ENCODE peak calls at places on chromosome 6, in four cellular contexts. Z is left ventricle myocardium inferior, I is upper lobe of right lung, U is PC-3. C is an unnamed sample.

GRCh38 chr6:132888701-132889100 is 74.3 kb downstream of the RPS12 start:
- DNase-seq in I (no peak), U (peak; percentile 11), Z (no peak), C (no peak)

GRCh38 chr6:40477246-40478126 is 109.7 kb downstream of the LRFN2 start:
- DNase-seq in I (no peak), Z (no peak), U (no peak), C (no peak)

GRCh38 chr6:43627008-43627825 is 1.8 kb downstream of the GTPBP2 start:
- DNase-seq in U (peak; percentile 97), Z (peak; percentile 65), I (peak; percentile 72), C (peak; percentile 75)

GRCh38 chr6:70967049-70967448 is 10.2 kb upstream of the B3GAT2 start:
- DNase-seq in I (no peak), U (no peak), Z (no peak), C (no peak)

GRCh38 chr6:15066433-15067337 is 179.2 kb upstream of the JARID2 start:
- DNase-seq in Z (peak; percentile 26), I (peak; percentile 62), U (peak; percentile 34), C (peak; percentile 63)

GRCh38 chr6:19830171-19830570 is 7.0 kb upstream of the ID4 start:
- DNase-seq in U (peak; percentile 57), Z (no peak), I (no peak), C (no peak)

GRCh38 chr6:44278774-44279697 is 8.8 kb downstream of the TMEM151B start:
- DNase-seq in I (no peak), Z (no peak), U (no peak), C (no peak)

GRCh38 chr6:44721954-44722578 is 334.6 kb downstream of the CDC5L start:
- DNase-seq in Z (no peak), U (no peak), I (no peak), C (no peak)

GRCh38 chr6:39961178-39961577 is 26.9 kb upstream of the MOCS1 start:
- DNase-seq in I (no peak), Z (peak; percentile 25), U (no peak), C (no peak)

GRCh38 chr6:16802071-16802470 is 40.8 kb upstream of the ATXN1 start:
- DNase-seq in Z (no peak), U (no peak), I (no peak), C (no peak)

GRCh38 chr6:317452-318144 is 25.3 kb downstream of the DUSP22 start:
- DNase-seq in U (no peak), Z (no peak), I (peak; percentile 64), C (no peak)

GRCh38 chr6:7184502-7184901 is 76.7 kb downstream of the RREB1 start:
- DNase-seq in Z (no peak), I (no peak), U (peak; percentile 23), C (no peak)

GRCh38 chr6:21597706-21598273 is 4.2 kb downstream of the SOX4 start:
- DNase-seq in I (no peak), U (peak; percentile 32), Z (no peak), C (no peak)

GRCh38 chr6:98039876-98040605 is 757.0 kb upstream of the MMS22L start:
- DNase-seq in U (peak; percentile 10), Z (no peak), I (no peak), C (no peak)

GRCh38 chr6:150090328-150090727 is 21.4 kb upstream of the ULBP3 start:
- DNase-seq in Z (no peak), U (no peak), I (no peak), C (no peak)

GRCh38 chr6:34964564-34964963 is 75.5 kb downstream of the ANKS1A start:
- DNase-seq in I (no peak), Z (no peak), U (no peak), C (no peak)

GRCh38 chr6:71107935-71108420 is 151.1 kb upstream of the B3GAT2 start:
- DNase-seq in U (no peak), Z (no peak), I (no peak), C (no peak)

GRCh38 chr6:34929241-34929978 is 40.4 kb downstream of the ANKS1A start:
- DNase-seq in Z (no peak), I (no peak), U (no peak), C (no peak)

GRCh38 chr6:8651998-8652397 is 216.7 kb upstream of the SLC35B3 start:
- DNase-seq in I (no peak), Z (no peak), U (no peak), C (no peak)

GRCh38 chr6:127384007-127384406 is 40.6 kb upstream of the ECHDC1 start:
- DNase-seq in U (no peak), Z (no peak), I (no peak), C (no peak)

GRCh38 chr6:13560651-13561044 is 13.8 kb upstream of the SIRT5 start:
- DNase-seq in I (no peak), Z (no peak), U (no peak), C (no peak)

GRCh38 chr6:90464507-90464906 is 122.4 kb downstream of the MAP3K7 start:
- DNase-seq in I (no peak), Z (no peak), U (no peak), C (no peak)

GRCh38 chr6:138897031-138897430 is 91.0 kb downstream of the REPS1 start:
- DNase-seq in I (no peak), Z (no peak), U (no peak), C (no peak)

GRCh38 chr6:38423746-38424145 is 216.0 kb downstream of the BTBD9 start:
- DNase-seq in Z (no peak), U (no peak), I (no peak), C (no peak)

GRCh38 chr6:166351715-166352285 is 9.5 kb upstream of the SFT2D1 start:
- DNase-seq in U (peak; percentile 14), Z (no peak), I (no peak), C (peak; percentile 47)

GRCh38 chr6:168045141-168045691 is 33.8 kb downstream of the FRMD1 start:
- DNase-seq in Z (no peak), U (no peak), I (peak; percentile 57), C (peak; percentile 36)

GRCh38 chr6:139759086-139759485 is 384.6 kb upstream of the CITED2 start:
- DNase-seq in Z (no peak), U (no peak), I (no peak), C (no peak)

GRCh38 chr6:36351152-36351571 is 14.5 kb upstream of the BNIP5 start:
- DNase-seq in U (no peak), Z (no peak), I (peak; percentile 30), C (no peak)

DNA sequence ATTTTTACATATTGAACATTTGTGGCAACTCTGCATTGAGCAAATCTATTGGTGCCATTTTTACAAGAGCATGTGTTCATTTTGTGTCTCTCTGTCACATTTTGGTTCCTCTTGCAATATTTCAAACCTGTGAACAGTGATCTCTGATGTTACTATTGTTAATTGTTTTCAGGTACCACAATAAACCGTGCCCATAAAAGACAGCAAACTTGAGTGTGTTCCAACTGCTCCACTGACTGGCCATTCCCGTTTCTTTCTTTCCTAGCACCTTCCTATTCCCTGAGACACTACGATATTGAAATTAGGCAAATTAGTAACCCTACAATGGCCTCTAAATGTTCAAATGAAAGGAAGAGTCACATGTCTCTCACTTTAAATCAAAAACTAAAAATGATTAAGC is 79.6 kb downstream of the REV3L start:
- DNase-seq in Z (no peak), I (no peak), U (no peak), C (no peak)
- H3K36me3 ChIP-seq in Z (peaks cover 53% of the 10 kb centered on the region), I (peaks cover 47% of the 10 kb centered on the region), U (peaks cover 15% of the 10 kb centered on the region), C (peaks cover 49% of the 10 kb centered on the region)

GRCh38 chr6:31202259-31203166 is 32.0 kb upstream of the POU5F1 start:
- DNase-seq in Z (no peak), I (no peak), U (peak; percentile 74), C (no peak)

GRCh38 chr6:31203345-31203979 is 33.0 kb upstream of the POU5F1 start:
- DNase-seq in Z (no peak), I (no peak), U (peak; percentile 92), C (no peak)

GRCh38 chr6:31205638-31206037 is 35.2 kb upstream of the POU5F1 start:
- DNase-seq in I (no peak), U (no peak), Z (no peak), C (no peak)

GRCh38 chr6:31208506-31208905 is 38.0 kb upstream of the POU5F1 start:
- DNase-seq in U (no peak), Z (no peak), I (no peak), C (no peak)

GRCh38 chr6:31204751-31205145 is 34.3 kb upstream of the POU5F1 start:
- DNase-seq in U (no peak), Z (no peak), I (no peak), C (no peak)
- H3K27ac ChIP-seq in U (peak overlapping the region; percentile 92), Z (peak overlapping the region; percentile 85), I (peak overlapping the region; percentile 81), C (peak overlapping the region; percentile 89)

DNA sequence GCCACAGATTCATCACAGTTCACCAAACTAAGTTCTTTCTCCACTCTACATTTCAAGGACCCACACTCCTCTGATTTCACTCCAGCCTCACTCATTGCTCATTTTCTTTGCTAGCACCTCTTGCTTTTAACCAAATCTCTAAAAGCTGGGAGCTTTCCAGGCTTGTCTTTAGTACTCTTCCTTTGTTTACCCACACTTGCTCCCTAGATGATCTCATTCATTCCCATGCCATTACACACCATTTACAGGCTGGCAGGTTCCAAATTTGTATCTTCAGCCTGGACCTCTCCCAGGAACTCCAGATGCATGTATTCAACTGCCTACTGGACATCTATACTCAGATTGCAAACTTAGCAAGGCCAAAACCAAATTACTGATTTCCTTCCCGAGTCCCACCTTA is 5.3 kb upstream of the GUCA1B start:
- DNase-seq in Z (no peak), I (no peak), U (peak; percentile 96), C (no peak)
- H3K36me3 ChIP-seq in Z (peaks cover 27% of the 10 kb centered on the region), I (peaks cover 5% of the 10 kb centered on the region), U (peaks cover 7% of the 10 kb centered on the region), C (peaks cover 12% of the 10 kb centered on the region)

GRCh38 chr6:154512214-154512613 is 1.7 kb upstream of the CNKSR3 start:
- DNase-seq in Z (no peak), U (no peak), I (no peak), C (no peak)
- H3K27ac ChIP-seq in Z (peak overlapping the region; percentile 6), U (no peak overlapping the region), I (no peak overlapping the region), C (no peak overlapping the region)